ENCODE peak calls at places on chromosomes 5 and 9, in eight cellular contexts. S is NCI-H1092 treated with DMSO at 0.1 percent for 48 hours; N is stimulated activated CD4-positive, alpha-beta T cell treated with anti-CD3 and anti-CD28 coated beads, Interleukin-1b, Interleukin-23, amount 100 ng/mL, for 48 hours; L is HEK293T; A is right cardiac atrium; Q is body of pancreas; X is IMR-90; J is heart right ventricle. Z is an unnamed sample.

GRCh38 chr9:127833555-127833954 is 20.9 kb downstream of the ENG start:
- DNase-seq in N (no peak), Q (no peak), X (peak; percentile 55), J (no peak), A (no peak), L (no peak), S (no peak), Z (no peak)

GRCh38 chr9:137077758-137078693 is 709 bp downstream of the UAP1L1 start:
- DNase-seq in A (peak; percentile 76), Q (no peak), N (no peak), X (no peak), S (no peak), L (no peak), J (no peak), Z (no peak)

GRCh38 chr5:91381774-91382492 is 1.2 kb downstream of the ARRDC3 start:
- DNase-seq in N (peak; percentile 77), L (peak; percentile 18), S (peak; percentile 84), X (peak; percentile 89), A (peak; percentile 79), Q (peak; percentile 82), J (peak; percentile 79), Z (no peak)

GRCh38 chr5:6576861-6577501 is 55.9 kb downstream of the NSUN2 start:
- DNase-seq in S (peak; percentile 67), Q (no peak), X (peak; percentile 52), A (no peak), L (peak; percentile 38), J (no peak), N (no peak), Z (peak; percentile 42)

GRCh38 chr5:137119321-137119720 is 379.8 kb downstream of the SPOCK1 start:
- DNase-seq in A (no peak), L (no peak), N (no peak), J (no peak), S (no peak), Q (no peak), X (no peak), Z (no peak)

GRCh38 chr5:197892-198489 is 6.7 kb downstream of the LRRC14B start:
- DNase-seq in N (no peak), A (no peak), X (no peak), J (no peak), L (peak; percentile 27), S (no peak), Q (no peak), Z (no peak)

GRCh38 chr9:85172001-85172978 is 502.8 kb downstream of the NTRK2 start:
- DNase-seq in Q (no peak), L (no peak), J (peak; percentile 6), S (no peak), N (no peak), A (no peak), X (no peak), Z (no peak)

GRCh38 chr9:89732295-89732951 is 127.6 kb downstream of the GADD45G start:
- DNase-seq in A (no peak), N (no peak), X (no peak), L (no peak), Q (no peak), S (no peak), J (no peak), Z (no peak)

GRCh38 chr5:8188874-8189588 is 320.1 kb downstream of the MTRR start:
- DNase-seq in J (no peak), N (no peak), L (no peak), A (no peak), X (peak; percentile 1), Q (no peak), S (peak; percentile 81), Z (no peak)